ENCODE peak calls at places on chromosomes 11 and 22, in five cellular contexts. N, B, O, D and Y are unnamed samples.

GRCh38 chr22:35480627-35481565 is 59.7 kb upstream of the RASD2 start:
- DNase-seq in N (no peak), B (no peak), O (peak), D (no peak), Y (peak)

GRCh38 chr11:33891714-33892327 is at the start of gene LMO2:
- DNase-seq in N (no peak), B (peak), O (no peak), D (no peak), Y (no peak)

GRCh38 chr11:110198031-110198729 is 98.2 kb downstream of the RDX start:
- DNase-seq in N (no peak), B (no peak), O (peak), D (no peak), Y (no peak)

GRCh38 chr11:61718613-61719302 is 33.7 kb upstream of the MYRF start:
- DNase-seq in N (peak), B (no peak), O (peak), D (peak), Y (peak)

GRCh38 chr22:43485717-43486116 is 73.9 kb downstream of the MPPED1 start:
- DNase-seq in N (no peak), B (no peak), O (no peak), D (no peak), Y (no peak)

GRCh38 chr11:29612423-29612822 is 404.4 kb downstream of the KCNA4 start:
- DNase-seq in N (no peak), B (no peak), O (no peak), D (no peak), Y (no peak)

GRCh38 chr22:21099578-21099977 is 53.8 kb downstream of the LRRC74B start:
- DNase-seq in N (no peak), B (no peak), O (no peak), D (no peak), Y (no peak)

GRCh38 chr11:95338430-95338991 is 107.5 kb upstream of the SESN3 start:
- DNase-seq in N (no peak), B (peak), O (peak), D (no peak), Y (peak)

GRCh38 chr11:34640050-34640971 is 19.4 kb downstream of the EHF start:
- DNase-seq in N (no peak), B (no peak), O (no peak), D (peak), Y (peak)

GRCh38 chr11:7577883-7578242 is 64.1 kb downstream of the PPFIBP2 start:
- DNase-seq in N (no peak), B (peak), O (peak), D (no peak), Y (peak)

GRCh38 chr11:7672276-7672959 is 882 bp downstream of the CYB5R2 start:
- DNase-seq in N (no peak), B (no peak), O (no peak), D (no peak), Y (no peak)

GRCh38 chr11:35953081-35953480 is 9.2 kb downstream of the LDLRAD3 start:
- DNase-seq in N (no peak), B (no peak), O (no peak), D (no peak), Y (no peak)